ENCODE peak calls at places on chromosomes 5 and 9, in five cellular contexts. F is ACHN; W is heart left ventricle; J is activated CD4-positive, alpha-beta T cell treated with anti-CD3 and anti-CD28 coated beads, Interleukin-2, amount 10 ng/mL, durations not matched to agents 7 days and 5 days; Q is bronchial epithelial cell. H is an unnamed sample.
A peak's percentile ranks its signal among the peaks of the same experiment; 100 is the strongest.

GRCh38 chr5:19891658-19892057 is 96.3 kb downstream of the CDH18 start:
- DNase-seq in F (no peak), W (no peak), J (no peak), Q (peak; percentile 79), H (no peak)

GRCh38 chr5:139660105-139660915 is 12.2 kb downstream of the CXXC5 start:
- DNase-seq in F (peak; percentile 87), W (peak; percentile 80), J (no peak), Q (peak; percentile 64), H (no peak)

GRCh38 chr5:15601274-15601673 is 101.3 kb downstream of the FBXL7 start:
- DNase-seq in F (no peak), W (no peak), J (no peak), Q (no peak), H (no peak)

GRCh38 chr5:97100486-97100885 is 41.9 kb downstream of the LIX1 start:
- DNase-seq in F (no peak), W (no peak), J (no peak), Q (no peak), H (no peak)

GRCh38 chr5:8660133-8660893 is 791.4 kb downstream of the MTRR start:
- DNase-seq in F (no peak), W (no peak), J (no peak), Q (no peak), H (no peak)

GRCh38 chr5:58187473-58188286 is 272.2 kb downstream of the PLK2 start:
- DNase-seq in F (peak; percentile 19), W (no peak), J (no peak), Q (no peak), H (no peak)

GRCh38 chr9:71638627-71639026 is 129.7 kb downstream of the CEMIP2 start:
- DNase-seq in F (no peak), W (peak; percentile 57), J (peak; percentile 23), Q (no peak), H (no peak)

GRCh38 chr5:139964994-139965565 is 78.0 kb downstream of the NRG2 start:
- DNase-seq in F (no peak), W (no peak), J (no peak), Q (no peak), H (no peak)

GRCh38 chr5:132776077-132776931 is 735 bp downstream of the SEPTIN8 start:
- DNase-seq in F (peak; percentile 36), W (peak; percentile 55), J (no peak), Q (no peak), H (peak; percentile 48)

GRCh38 chr9:61634192-61634591 is 444.4 kb downstream of the SPATA31A7 start:
- DNase-seq in F (no peak), W (no peak), J (no peak), Q (no peak), H (no peak)

GRCh38 chr5:141636106-141636412 is 590 bp downstream of the HDAC3 start:
- DNase-seq in F (no peak), W (no peak), J (no peak), Q (no peak), H (no peak)

GRCh38 chr5:121890297-121890858 is 38.7 kb downstream of the FTMT start:
- DNase-seq in F (no peak), W (no peak), J (no peak), Q (no peak), H (no peak)

GRCh38 chr9:1173211-1173610 is 123.1 kb downstream of the DMRT2 start:
- DNase-seq in F (no peak), W (no peak), J (no peak), Q (peak; percentile 46), H (no peak)

GRCh38 chr9:93286252-93287188 is 102.6 kb downstream of the WNK2 start:
- DNase-seq in F (no peak), W (no peak), J (no peak), Q (no peak), H (no peak)

GRCh38 chr9:97632406-97632991 is 669 bp downstream of the TSTD2 start:
- DNase-seq in F (peak; percentile 62), W (no peak), J (peak; percentile 36), Q (no peak), H (no peak)

GRCh38 chr5:54259090-54259489 is 51.3 kb downstream of the ARL15 start:
- DNase-seq in F (no peak), W (no peak), J (no peak), Q (peak; percentile 63), H (no peak)

GRCh38 chr5:111704452-111705085 is 52.4 kb downstream of the NREP start:
- DNase-seq in F (no peak), W (no peak), J (no peak), Q (no peak), H (no peak)

GRCh38 chr9:129569506-129570449 is 51.1 kb downstream of the C9orf50 start:
- DNase-seq in F (peak; percentile 57), W (no peak), J (no peak), Q (no peak), H (peak; percentile 61)

GRCh38 chr9:16180546-16180945 is 627.7 kb downstream of the CCDC171 start:
- DNase-seq in F (no peak), W (no peak), J (no peak), Q (peak; percentile 38), H (no peak)